ENCODE peak calls at places on chromosomes 5 and 9, in six cellular contexts. V is A549, F is PC-9, B is astrocyte, Q is tibial nerve, S is cardiac fibroblast. W is an unnamed sample.

GRCh38 chr5:149546974-149547373 is 4.3 kb downstream of the CSNK1A1 start:
- DNase-seq in V (no peak), F (peak; percentile 94), B (no peak), Q (no peak), S (no peak), W (no peak)

GRCh38 chr5:78716221-78716620 is 67.6 kb upstream of the LHFPL2 start:
- DNase-seq in V (no peak), F (no peak), B (peak; percentile 66), Q (no peak), S (peak; percentile 51), W (peak; percentile 58)

GRCh38 chr9:113844466-113844865 is 31.6 kb upstream of the ZNF618 start:
- DNase-seq in V (no peak), F (no peak), B (no peak), Q (no peak), S (no peak), W (no peak)

GRCh38 chr5:14174235-14174636 is 31.1 kb downstream of the TRIO start:
- DNase-seq in V (no peak), F (peak; percentile 18), B (no peak), Q (no peak), S (no peak), W (no peak)

GRCh38 chr5:138078006-138078643 is 5.7 kb upstream of the WNT8A start:
- DNase-seq in V (no peak), F (no peak), B (no peak), Q (no peak), S (no peak), W (no peak)

GRCh38 chr5:173420108-173420507 is 91.9 kb upstream of the STC2 start:
- DNase-seq in V (no peak), F (no peak), B (peak; percentile 28), Q (no peak), S (no peak), W (no peak)

GRCh38 chr9:111514967-111515366 is 10.0 kb upstream of the ZNF483 start:
- DNase-seq in V (no peak), F (no peak), B (no peak), Q (no peak), S (no peak), W (no peak)

GRCh38 chr5:123881791-123882244 is 369.8 kb downstream of the CSNK1G3 start:
- DNase-seq in V (no peak), F (no peak), B (peak; percentile 34), Q (no peak), S (peak; percentile 33), W (peak; percentile 5)

GRCh38 chr5:179317411-179318192 is 27.7 kb downstream of the ADAMTS2 start:
- DNase-seq in V (no peak), F (no peak), B (no peak), Q (no peak), S (no peak), W (no peak)

GRCh38 chr9:129505270-129505881 is 115.5 kb downstream of the C9orf50 start:
- DNase-seq in V (no peak), F (no peak), B (no peak), Q (no peak), S (no peak), W (no peak)

GRCh38 chr5:179266291-179267070 is 78.8 kb downstream of the ADAMTS2 start:
- DNase-seq in V (no peak), F (no peak), B (no peak), Q (no peak), S (no peak), W (no peak)

GRCh38 chr5:4857761-4858160 is 282.4 kb upstream of the ADAMTS16 start:
- DNase-seq in V (no peak), F (no peak), B (peak; percentile 55), Q (no peak), S (no peak), W (no peak)

GRCh38 chr9:2545881-2546490 is 75.6 kb upstream of the VLDLR start:
- DNase-seq in V (no peak), F (no peak), B (no peak), Q (no peak), S (no peak), W (no peak)

GRCh38 chr9:128393971-128394370 is 22.8 kb downstream of the URM1 start:
- DNase-seq in V (no peak), F (no peak), B (no peak), Q (no peak), S (no peak), W (no peak)

GRCh38 chr5:32342656-32343055 is 29.9 kb upstream of the MTMR12 start:
- DNase-seq in V (no peak), F (no peak), B (no peak), Q (no peak), S (no peak), W (no peak)

GRCh38 chr5:121969660-121970295 is 8.0 kb downstream of the SRFBP1 start:
- DNase-seq in V (no peak), F (no peak), B (peak; percentile 59), Q (no peak), S (peak; percentile 62), W (peak; percentile 56)

GRCh38 chr5:145499483-145499882 is 335.7 kb downstream of the PRELID2 start:
- DNase-seq in V (no peak), F (no peak), B (no peak), Q (no peak), S (peak; percentile 34), W (peak; percentile 37)

GRCh38 chr9:85900504-85901201 is 40.3 kb upstream of the NAA35 start:
- DNase-seq in V (peak; percentile 15), F (no peak), B (peak; percentile 4), Q (no peak), S (peak; percentile 62), W (peak; percentile 46)

GRCh38 chr9:136204086-136204805 is 682 bp downstream of the LHX3 start:
- DNase-seq in V (no peak), F (no peak), B (no peak), Q (no peak), S (no peak), W (no peak)

DNA sequence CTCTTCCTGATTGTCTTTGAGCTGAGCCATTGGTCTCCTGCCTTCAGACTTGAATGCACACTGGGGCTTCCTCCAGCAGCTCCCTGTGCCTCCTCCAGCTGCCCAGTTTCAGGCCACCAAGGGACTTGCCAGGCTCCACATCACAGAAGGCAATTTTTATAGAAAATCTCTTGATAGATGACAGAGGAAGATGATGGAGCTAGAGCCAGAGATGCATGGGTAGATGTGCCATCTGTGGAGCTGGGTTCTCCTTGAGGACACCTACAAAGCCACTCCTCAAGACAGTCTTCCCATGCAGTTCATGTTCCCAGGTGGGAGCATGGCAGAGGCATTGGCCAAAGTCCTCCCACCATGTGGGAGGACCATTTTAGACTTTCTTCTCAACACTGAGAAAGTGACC is 239.6 kb upstream of the IRX1 start:
- DNase-seq in V (no peak), F (no peak), B (no peak), Q (no peak), S (no peak), W (no peak)
- TF ChIP-seq CTCF in V (no peak), F (no peak), B (no peak), Q (no peak), S (no peak), W (no peak)

DNA sequence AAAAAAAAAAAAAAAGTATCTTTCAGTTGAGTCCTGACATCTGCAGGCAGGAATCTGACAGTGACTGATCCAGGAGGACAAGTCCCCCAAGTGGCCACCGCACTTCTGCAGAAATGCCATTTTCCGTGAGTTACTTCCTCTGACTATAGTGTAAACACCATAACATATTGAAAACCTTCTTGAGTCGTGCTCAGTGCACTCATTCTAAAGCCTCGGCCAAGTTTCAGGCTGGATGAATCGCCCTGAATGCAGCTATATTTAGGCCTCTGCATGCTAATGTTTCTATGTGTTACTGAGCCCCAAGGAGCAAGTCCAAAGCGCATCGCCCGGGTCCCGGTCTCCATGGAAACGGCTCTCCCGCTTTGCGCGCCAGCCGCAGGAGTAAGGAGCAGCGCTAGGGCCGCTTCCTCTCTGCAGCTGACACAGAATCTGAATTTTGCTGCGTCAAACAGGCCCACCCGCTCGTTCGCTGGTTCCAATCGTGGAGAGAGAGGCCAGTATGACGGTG is 335.4 kb downstream of the MSX2 start:
- DNase-seq in V (peak; percentile 76), F (no peak), B (peak; percentile 58), Q (no peak), S (peak; percentile 2), W (peak; percentile 1)
- H3K4me3 ChIP-seq in V (peak overlapping the region; percentile 26), F (no peak overlapping the region), B (no peak overlapping the region), Q (no peak overlapping the region), S (no peak overlapping the region), W (no peak overlapping the region)

GRCh38 chr5:142911775-142912174 is 141.6 kb downstream of the ARHGAP26 start:
- DNase-seq in V (no peak), F (no peak), B (no peak), Q (no peak), S (no peak), W (no peak)

GRCh38 chr5:142915840-142916424 is 145.8 kb downstream of the ARHGAP26 start:
- DNase-seq in V (peak; percentile 52), F (no peak), B (no peak), Q (no peak), S (peak; percentile 41), W (no peak)

GRCh38 chr5:142915038-142915437 is 144.9 kb downstream of the ARHGAP26 start:
- DNase-seq in V (no peak), F (no peak), B (no peak), Q (no peak), S (no peak), W (no peak)

GRCh38 chr5:142911170-142911569 is 141.0 kb downstream of the ARHGAP26 start:
- DNase-seq in V (no peak), F (no peak), B (no peak), Q (no peak), S (no peak), W (no peak)

DNA sequence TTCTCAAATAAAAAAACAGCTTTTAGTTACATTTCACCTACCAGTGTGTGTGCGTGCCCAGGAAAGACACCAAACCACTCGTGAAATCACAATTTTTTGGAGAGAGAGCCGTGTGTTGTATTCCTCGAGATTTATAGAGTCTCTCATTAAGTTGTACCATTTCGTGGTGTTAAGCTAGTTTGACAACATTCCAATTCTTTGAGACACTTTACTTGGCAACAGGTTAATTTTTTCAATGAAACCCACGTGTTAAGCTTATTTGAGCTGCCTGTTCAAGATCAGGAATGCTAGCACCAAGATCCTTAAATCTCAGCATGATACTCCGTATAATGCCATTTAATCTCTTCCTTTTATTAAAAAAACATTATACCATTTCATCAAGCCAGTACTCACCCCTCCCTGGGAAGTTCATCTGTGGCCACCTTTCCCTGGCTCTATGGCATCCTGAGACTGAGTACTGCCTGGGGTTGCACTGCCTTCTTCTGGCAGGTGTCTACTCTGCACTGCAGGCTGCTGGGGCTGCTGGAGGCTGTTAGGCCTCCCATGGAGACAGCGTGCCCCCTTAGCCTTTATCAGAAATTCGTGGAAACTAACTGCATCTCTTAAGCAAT is 143.7 kb downstream of the ARHGAP26 start:
- DNase-seq in V (no peak), F (peak; percentile 97), B (no peak), Q (no peak), S (no peak), W (no peak)
- TF ChIP-seq CTCF in V (no peak), F (peak; percentile 52), B (no peak), Q (no peak), S (no peak), W (no peak)

GRCh38 chr5:159094745-159095144 is 5.0 kb downstream of the EBF1 start:
- DNase-seq in V (peak; percentile 73), F (no peak), B (peak; percentile 66), Q (peak; percentile 83), S (peak; percentile 98), W (peak; percentile 97)
- H3K4me3 ChIP-seq in V (peak overlapping the region; percentile 7), F (no peak overlapping the region), B (peak overlapping the region; percentile 2), Q (peak overlapping the region; percentile 30), S (no peak overlapping the region), W (peak overlapping the region; percentile 95)

GRCh38 chr9:32572900-32573523 is at the start of gene NDUFB6:
- DNase-seq in V (peak; percentile 89), F (peak; percentile 81), B (peak; percentile 85), Q (peak; percentile 75), S (peak; percentile 95), W (peak; percentile 92)
- TF ChIP-seq CTCF in V (no peak), F (no peak), B (no peak), Q (no peak), S (no peak), W (no peak)

W was measured in fibroblast of the aortic adventitia.